ENCODE peak calls at places on chromosomes 11 and 22, in eight cellular contexts. H, G, F, R, O, Q, V and D are unnamed samples.
A peak's percentile ranks its signal among the peaks of the same experiment; 100 is the strongest.

GRCh38 chr11:132257861-132258260 is 887.4 kb downstream of the NTM start:
- DNase-seq in G (no peak), H (no peak), Q (no peak), V (no peak), R (no peak), F (no peak), O (no peak), D (no peak)

GRCh38 chr11:11983427-11983826 is 25.0 kb downstream of the DKK3 start:
- DNase-seq in R (peak; percentile 60), H (no peak), Q (no peak), G (no peak), V (no peak), O (no peak), F (no peak), D (no peak)

GRCh38 chr11:109853156-109853776 is 239.9 kb upstream of the ZC3H12C start:
- DNase-seq in V (no peak), G (no peak), F (no peak), H (no peak), Q (peak; percentile 87), O (peak; percentile 18), R (peak; percentile 76), D (peak; percentile 51)

GRCh38 chr11:77101043-77101537 is 1.6 kb upstream of the OMP start:
- DNase-seq in H (no peak), G (no peak), R (peak; percentile 65), F (no peak), O (no peak), Q (peak; percentile 30), V (no peak), D (peak; percentile 26)

GRCh38 chr22:24390576-24390975 is 36.8 kb upstream of the ADORA2A start:
- DNase-seq in F (no peak), V (no peak), R (peak; percentile 81), O (no peak), H (no peak), G (no peak), Q (no peak), D (no peak)

GRCh38 chr11:37370817-37371216 is 772.8 kb upstream of the RAG2 start:
- DNase-seq in G (no peak), V (no peak), Q (no peak), F (no peak), R (no peak), O (no peak), H (no peak), D (no peak)

GRCh38 chr11:60498853-60499252 is 6.3 kb downstream of the MS4A12 start:
- DNase-seq in H (no peak), G (no peak), F (no peak), R (peak; percentile 3), Q (no peak), O (no peak), V (no peak), D (no peak)

GRCh38 chr22:49010086-49010863 is 817.4 kb downstream of the BRD1 start:
- DNase-seq in F (no peak), V (no peak), O (no peak), H (no peak), R (no peak), Q (no peak), G (no peak), D (no peak)

GRCh38 chr22:30324008-30324730 is 2.6 kb downstream of the TBC1D10A start:
- DNase-seq in F (no peak), O (no peak), V (no peak), G (no peak), Q (peak; percentile 47), R (peak; percentile 77), H (no peak), D (no peak)

GRCh38 chr22:27512283-27512761 is 289.2 kb downstream of the MN1 start:
- DNase-seq in F (peak; percentile 90), O (no peak), V (peak; percentile 74), R (peak; percentile 94), Q (peak; percentile 97), H (peak; percentile 65), G (peak; percentile 97), D (no peak)

GRCh38 chr22:35995772-35996171 is 32.9 kb downstream of the RBFOX2 start:
- DNase-seq in V (peak; percentile 63), H (peak; percentile 52), F (peak; percentile 77), R (peak; percentile 97), Q (peak; percentile 99), O (no peak), G (peak; percentile 88), D (no peak)

GRCh38 chr11:43935131-43935979 is 7.1 kb upstream of the C11orf96 start:
- DNase-seq in F (no peak), V (no peak), G (no peak), O (no peak), H (no peak), Q (no peak), R (no peak), D (no peak)

GRCh38 chr11:80899381-80899780 is 1458.6 kb upstream of the TENM4 start:
- DNase-seq in F (no peak), Q (no peak), V (no peak), R (peak; percentile 48), G (no peak), H (no peak), O (no peak), D (no peak)

GRCh38 chr11:130168105-130168504 is 8.5 kb downstream of the ST14 start:
- DNase-seq in O (no peak), Q (peak; percentile 88), R (peak; percentile 78), V (no peak), G (no peak), H (no peak), F (no peak), D (no peak)

GRCh38 chr11:117497206-117497951 is 169.7 kb downstream of the CEP164 start:
- DNase-seq in Q (no peak), G (no peak), R (no peak), H (no peak), F (no peak), O (no peak), V (no peak), D (no peak)

GRCh38 chr11:104892723-104893511 is 5.3 kb downstream of the CASP12 start:
- DNase-seq in R (no peak), F (no peak), Q (peak; percentile 75), G (no peak), O (no peak), H (no peak), V (peak; percentile 26), D (no peak)

GRCh38 chr22:26134654-26135330 is 34.5 kb upstream of the SEZ6L start:
- DNase-seq in V (no peak), H (no peak), F (no peak), Q (no peak), O (peak; percentile 9), G (no peak), R (no peak), D (no peak)

GRCh38 chr11:123011510-123011909 is 29.9 kb upstream of the BSX start:
- DNase-seq in Q (no peak), H (no peak), V (no peak), G (no peak), O (no peak), R (no peak), F (no peak), D (no peak)

GRCh38 chr11:83087035-83087434 is 15.3 kb upstream of the RAB30 start:
- DNase-seq in Q (no peak), R (no peak), H (no peak), G (no peak), O (no peak), V (no peak), F (no peak), D (no peak)

GRCh38 chr11:35458846-35459245 is 39.5 kb upstream of the SLC1A2 start:
- DNase-seq in H (no peak), R (peak; percentile 42), V (no peak), Q (no peak), O (no peak), G (no peak), F (no peak), D (no peak)

GRCh38 chr22:46119093-46119728 is 31.1 kb upstream of the PPARA start:
- DNase-seq in V (no peak), G (no peak), O (no peak), Q (no peak), F (no peak), R (peak; percentile 25), H (no peak), D (no peak)
- H3K4me1 ChIP-seq in V (peaks cover 15% of the 10 kb centered on the region), G (peaks cover 26% of the 10 kb centered on the region), O (peaks cover 2% of the 10 kb centered on the region), Q (peaks cover 15% of the 10 kb centered on the region), F (peaks cover 46% of the 10 kb centered on the region), R (peaks cover 18% of the 10 kb centered on the region), H (peaks cover 25% of the 10 kb centered on the region), D (peaks cover 12% of the 10 kb centered on the region)

GRCh38 chr11:95827661-95828060 is 37.4 kb downstream of the CEP57 start:
- DNase-seq in O (no peak), V (no peak), R (peak; percentile 56), H (no peak), F (no peak), G (no peak), Q (peak; percentile 28), D (no peak)
- H3K9me3 ChIP-seq in O (no peaks in the 10 kb centered on the region), V (no peaks in the 10 kb centered on the region), R (no peaks in the 10 kb centered on the region), H (no peaks in the 10 kb centered on the region), F (no peaks in the 10 kb centered on the region), G (no peaks in the 10 kb centered on the region), Q (no peaks in the 10 kb centered on the region), D (no peaks in the 10 kb centered on the region)

DNA sequence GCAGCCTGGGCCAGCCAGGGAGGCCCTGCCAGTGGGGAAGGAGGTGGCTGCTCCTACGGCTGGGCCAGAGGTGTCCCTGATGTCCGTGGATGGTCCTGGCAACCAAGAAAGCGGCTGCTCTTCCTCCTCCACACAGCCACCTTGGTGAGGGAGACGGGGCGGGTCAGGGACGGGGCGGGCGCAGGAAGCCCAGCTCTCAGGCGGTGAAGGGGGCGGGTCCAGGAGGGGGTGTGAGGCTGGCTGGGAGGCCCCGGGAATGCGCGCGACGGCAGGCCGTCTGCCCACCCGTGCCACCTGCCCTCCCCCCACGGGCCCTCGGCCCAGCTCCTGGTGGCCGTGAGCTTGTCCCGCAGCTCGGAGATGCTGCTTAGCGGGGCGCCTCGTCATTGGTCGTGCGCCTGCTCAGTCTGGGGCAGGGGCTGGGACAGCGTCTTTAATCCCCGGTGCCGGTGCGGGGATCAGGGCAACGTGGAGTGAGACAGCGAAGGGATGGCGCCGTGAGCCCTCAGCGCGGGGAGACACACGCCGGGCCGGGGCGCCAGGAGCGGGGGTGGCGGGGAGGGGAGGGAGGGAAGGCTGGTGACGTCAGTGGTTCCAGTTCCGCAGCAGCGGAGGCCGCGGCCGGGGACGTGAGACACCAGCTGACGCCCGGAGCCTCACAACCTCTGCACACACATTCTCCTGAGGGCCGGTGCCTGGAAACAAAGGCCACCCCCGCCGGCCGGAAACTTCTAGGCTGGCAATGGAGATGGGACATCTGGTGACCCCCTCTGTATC is 6.7 kb upstream of the BRSK2 start:
- DNase-seq in F (peak; percentile 81), H (peak; percentile 89), G (peak; percentile 74), R (peak; percentile 94), Q (peak; percentile 79), O (no peak), V (peak; percentile 64), D (peak; percentile 72)
- H3K4me3 ChIP-seq in F (peak overlapping the region; percentile 68), H (peak overlapping the region; percentile 58), G (peak overlapping the region; percentile 37), R (peak overlapping the region; percentile 72), Q (peak overlapping the region; percentile 62), O (peak overlapping the region; percentile 41), V (peak overlapping the region; percentile 40), D (no peak overlapping the region)

DNA sequence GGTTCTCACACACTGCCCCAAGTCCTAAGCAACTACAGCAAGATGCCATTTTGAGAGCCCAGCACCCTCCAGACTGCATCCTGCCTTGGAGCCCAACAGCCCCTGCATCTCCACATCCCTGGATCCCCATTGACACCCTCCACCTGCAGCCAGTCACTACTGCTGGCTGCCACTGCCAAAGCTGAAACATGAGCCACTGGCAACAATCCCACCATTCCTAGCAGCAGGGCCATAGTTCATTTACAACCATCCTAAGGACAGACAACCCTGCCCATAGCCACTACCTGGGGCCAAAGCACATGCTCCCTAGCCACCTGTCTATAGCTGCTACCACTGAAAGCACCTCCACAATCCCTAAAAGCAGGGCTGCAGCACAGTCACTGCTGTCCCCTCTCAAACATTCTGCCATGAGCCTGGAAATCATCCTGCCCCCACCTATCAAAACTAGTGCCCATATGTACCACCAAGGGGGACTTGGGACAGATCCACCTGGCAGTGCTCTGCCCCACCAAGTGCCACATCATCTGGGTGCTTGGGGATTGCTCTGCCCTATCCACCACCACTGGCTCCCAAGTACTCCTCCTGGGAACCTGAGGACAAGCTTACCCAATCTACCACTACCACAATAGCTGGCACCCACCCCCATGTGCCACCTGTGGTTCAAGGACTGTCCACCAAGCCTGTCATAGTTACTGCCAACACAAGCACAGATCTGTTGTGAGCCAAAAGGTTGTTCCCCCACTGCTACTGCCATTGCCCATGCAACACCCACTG is 138.8 kb upstream of the SOX6 start:
- DNase-seq in Q (no peak), R (no peak), H (no peak), G (no peak), F (no peak), O (no peak), V (no peak), D (no peak)
- H3K4me1 ChIP-seq in Q (no peaks in the 10 kb centered on the region), R (no peaks in the 10 kb centered on the region), H (no peaks in the 10 kb centered on the region), G (no peaks in the 10 kb centered on the region), F (peaks cover 15% of the 10 kb centered on the region), O (no peaks in the 10 kb centered on the region), V (no peaks in the 10 kb centered on the region), D (no peaks in the 10 kb centered on the region)